ENCODE peak calls at places on chromosomes 5 and 9, in four cellular contexts. M, P, O and A are unnamed samples.

GRCh38 chr9:71042448-71042847 is 79.0 kb downstream of the TRPM3 start:
- DNase-seq in O (no peak), P (no peak), M (no peak), A (no peak)

GRCh38 chr5:73895471-73895870 is 269.5 kb downstream of the ARHGEF28 start:
- DNase-seq in M (no peak), P (no peak), O (peak; percentile 32), A (no peak)

GRCh38 chr9:126319651-126320050 is 7.0 kb upstream of the MVB12B start:
- DNase-seq in P (no peak), O (no peak), M (no peak), A (no peak)

GRCh38 chr5:39257554-39257953 is 38.2 kb upstream of the FYB1 start:
- DNase-seq in P (no peak), M (no peak), O (no peak), A (no peak)

GRCh38 chr9:84137968-84138367 is 157.4 kb downstream of the RMI1 start:
- DNase-seq in P (no peak), M (no peak), O (no peak), A (no peak)

GRCh38 chr9:76433406-76433805 is 25.6 kb upstream of the GCNT1 start:
- DNase-seq in O (no peak), P (no peak), M (no peak), A (no peak)

GRCh38 chr5:108141676-108142075 is 240.2 kb downstream of the FBXL17 start:
- DNase-seq in O (no peak), P (no peak), M (no peak), A (no peak)

GRCh38 chr9:126781717-126782388 is 23.0 kb upstream of the ZBTB43 start:
- DNase-seq in P (peak; percentile 70), M (peak; percentile 83), O (no peak), A (peak; percentile 65)

GRCh38 chr5:143469125-143469524 is 65.6 kb upstream of the NR3C1 start:
- DNase-seq in M (peak; percentile 14), O (no peak), P (no peak), A (no peak)

GRCh38 chr5:169101966-169102365 is 199.0 kb downstream of the SLIT3 start:
- DNase-seq in P (no peak), M (no peak), O (no peak), A (no peak)

GRCh38 chr9:20823051-20823450 is 139.0 kb downstream of the FOCAD start:
- DNase-seq in M (no peak), P (no peak), O (no peak), A (no peak)

GRCh38 chr9:127778280-127779135 is at the start of gene SH2D3C:
- DNase-seq in O (no peak), M (peak; percentile 37), P (no peak), A (no peak)

DNA sequence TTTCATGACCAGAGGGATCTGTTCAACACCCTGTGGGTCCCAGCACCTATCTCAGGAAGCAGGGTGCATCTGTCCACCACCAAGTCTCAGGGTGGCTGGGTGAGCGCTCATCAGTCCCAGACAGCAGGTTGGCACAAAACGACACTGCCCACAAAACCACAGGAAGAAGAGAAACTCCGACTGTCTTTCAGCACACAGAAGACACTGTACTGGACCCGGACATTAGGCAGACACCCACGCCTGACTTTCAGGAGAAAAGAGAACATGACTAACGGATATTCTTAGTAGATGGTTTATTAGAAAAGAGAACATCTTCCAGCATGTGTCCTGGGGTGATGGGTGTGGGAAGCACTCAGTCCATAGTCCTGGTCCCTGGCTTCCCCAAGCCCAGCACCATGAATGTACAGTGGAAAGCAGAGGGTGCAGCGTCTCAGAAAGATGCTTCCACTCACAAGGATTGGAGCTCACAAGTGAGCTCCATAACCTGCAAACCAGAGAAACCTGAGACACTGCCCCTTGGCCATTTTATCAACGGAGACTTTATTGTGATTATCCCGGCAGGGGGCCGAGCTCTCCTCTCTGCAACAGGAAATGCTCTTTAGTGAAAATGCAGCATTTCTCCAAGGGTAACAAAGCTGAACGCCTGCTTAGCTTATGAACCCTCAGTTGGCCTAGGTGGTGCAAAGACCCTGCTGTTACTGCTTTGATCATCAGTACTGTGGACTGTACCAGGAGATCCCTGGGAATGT is 35.8 kb upstream of the LCP2 start:
- DNase-seq in O (peak; percentile 79), P (no peak), M (peak; percentile 47), A (no peak)
- TF ChIP-seq POLR2AphosphoS5 in O (no peak), P (no peak), M (no peak), A (no peak)

DNA sequence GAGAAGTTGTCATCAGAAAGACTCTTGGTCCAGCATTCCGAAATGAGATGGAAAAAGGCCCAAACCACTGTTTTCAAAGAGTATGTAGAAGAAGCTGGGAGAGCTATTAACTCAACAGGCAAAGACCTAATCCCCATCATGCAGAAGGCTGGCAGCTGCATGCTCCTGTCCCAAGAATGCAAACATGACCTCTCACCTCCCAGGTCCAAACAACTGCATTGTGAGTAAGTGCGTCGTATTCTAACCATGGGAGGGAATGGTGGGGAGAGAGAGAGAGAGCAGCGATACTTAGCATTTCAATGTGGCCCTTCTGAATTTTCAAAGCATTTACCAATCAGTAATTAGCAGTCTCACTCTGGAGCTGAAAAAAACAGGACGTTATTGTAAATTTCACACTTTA is 27.6 kb downstream of the TRPC7 start:
- DNase-seq in P (no peak), O (no peak), M (no peak), A (no peak)
- TF ChIP-seq TAF1 in P (no peak), O (no peak), M (no peak), A (no peak)

GRCh38 chr9:134835987-134836386 is 44.6 kb upstream of the FCN2 start:
- DNase-seq in P (no peak), M (no peak), O (no peak), A (no peak)

GRCh38 chr9:134838651-134839431 is 41.8 kb upstream of the FCN2 start:
- DNase-seq in P (no peak), O (no peak), M (no peak), A (no peak)

GRCh38 chr9:134836406-134836970 is 44.1 kb upstream of the FCN2 start:
- DNase-seq in M (no peak), P (no peak), O (no peak), A (no peak)

GRCh38 chr9:134839441-134840125 is 41.0 kb upstream of the FCN2 start:
- DNase-seq in O (no peak), P (no peak), M (peak; percentile 18), A (no peak)

GRCh38 chr9:134837529-134837928 is 43.1 kb upstream of the FCN2 start:
- DNase-seq in M (no peak), O (no peak), P (no peak), A (no peak)
- TF ChIP-seq POLR2AphosphoS5 in M (no peak), O (no peak), P (no peak), A (no peak)

DNA sequence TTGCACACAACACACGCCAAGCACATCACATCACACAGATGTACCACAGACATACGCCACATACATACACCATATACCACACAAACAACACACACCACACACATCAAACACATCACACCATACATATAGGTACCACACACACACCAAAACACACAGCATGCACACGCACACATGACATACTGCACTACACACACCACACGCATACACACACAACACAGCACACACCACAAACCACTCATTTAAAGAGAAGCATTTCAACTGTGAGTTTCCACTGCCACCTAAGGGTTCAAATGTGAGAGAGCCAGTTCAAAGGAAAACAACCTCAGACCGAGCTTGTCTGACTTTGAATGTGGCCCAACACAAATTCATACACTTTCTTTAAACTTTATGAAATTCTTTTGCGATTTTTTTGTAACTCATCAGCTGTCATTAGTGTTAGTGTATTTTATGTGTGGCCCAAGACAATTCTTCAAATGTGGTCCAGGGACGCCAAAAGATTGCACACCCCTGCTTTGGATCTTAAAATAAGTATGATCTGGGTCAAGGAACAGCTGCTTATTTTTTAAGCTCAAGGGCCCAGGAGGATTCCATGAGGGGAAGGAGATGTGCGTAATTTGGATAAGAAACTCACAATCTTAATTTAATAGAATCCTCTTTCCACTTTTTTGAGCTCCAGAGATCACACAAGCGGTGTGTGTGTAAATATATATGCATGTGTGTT is 494.6 kb downstream of the GADD45G start:
- DNase-seq in O (no peak), P (no peak), M (no peak), A (no peak)
- TF ChIP-seq TAF1 in O (no peak), P (no peak), M (no peak), A (no peak)

GRCh38 chr9:1966725-1967366 is 48.3 kb upstream of the SMARCA2 start:
- DNase-seq in O (no peak), P (no peak), M (no peak), A (no peak)
- TF ChIP-seq POLR2AphosphoS5 in O (no peak), P (no peak), M (no peak), A (no peak)

DNA sequence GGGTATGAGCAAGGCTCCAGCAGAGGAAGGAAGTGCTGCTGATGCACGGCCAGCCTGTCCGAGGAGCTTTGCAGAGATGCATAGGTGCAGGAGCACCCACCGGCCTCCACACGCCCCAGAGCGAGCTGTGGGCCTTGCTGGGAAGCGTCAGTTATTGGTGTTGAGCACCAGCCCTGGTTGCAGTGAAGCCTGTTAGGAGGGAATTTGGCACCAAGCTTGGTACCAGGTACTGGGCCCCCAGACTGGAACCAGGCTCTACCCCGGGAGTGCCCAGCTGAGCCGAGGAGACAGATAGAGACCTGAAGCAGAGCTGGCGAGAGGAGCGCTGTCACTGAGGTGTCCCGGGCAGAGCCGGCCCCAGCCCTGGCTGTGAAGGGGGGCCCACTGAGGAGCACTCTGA is 5.2 kb downstream of the TCF7 start:
- DNase-seq in O (no peak), M (no peak), P (no peak), A (no peak)
- TF ChIP-seq TAF1 in O (no peak), M (no peak), P (no peak), A (no peak)

DNA sequence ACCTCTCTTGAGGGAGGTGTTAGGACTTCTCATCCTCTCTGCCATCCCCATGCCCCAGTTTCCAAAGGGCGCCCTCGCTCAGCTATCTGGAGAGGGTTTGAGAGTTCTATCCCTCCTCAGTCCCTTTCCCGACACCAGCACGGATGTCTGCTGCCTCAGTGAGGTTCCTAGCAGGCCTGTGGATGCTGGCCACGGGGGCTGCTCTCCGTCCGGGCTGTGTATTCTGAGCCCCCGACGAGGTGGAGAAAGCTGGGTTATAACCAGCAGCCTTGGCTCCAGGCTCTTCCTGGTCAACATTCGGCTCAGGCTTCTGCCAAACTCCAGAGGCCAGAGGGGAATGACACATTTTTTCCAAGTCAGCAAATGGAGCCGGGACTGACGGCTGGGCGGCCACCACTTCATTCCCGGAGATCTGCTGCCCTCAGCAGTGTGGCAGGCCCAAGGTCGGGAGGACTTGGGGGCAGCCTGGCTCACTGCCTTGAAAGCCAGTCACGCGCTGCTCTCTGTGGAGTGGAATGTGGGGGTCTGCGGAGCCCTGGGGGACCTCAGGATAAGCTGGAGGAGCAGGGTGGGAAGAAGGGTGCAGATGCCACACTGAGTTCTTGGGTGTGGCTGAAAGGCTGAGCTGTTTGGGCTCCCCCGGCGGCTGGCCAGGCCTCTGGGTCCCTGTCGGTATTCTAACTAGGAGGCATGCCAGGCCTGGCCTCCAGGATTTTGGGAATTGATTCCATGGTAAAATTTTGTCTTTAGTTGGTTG is 27.4 kb downstream of the PTPA start:
- DNase-seq in P (no peak), O (no peak), M (no peak), A (no peak)
- TF ChIP-seq POLR2AphosphoS5 in P (no peak), O (no peak), M (no peak), A (no peak)

GRCh38 chr5:56175465-56175864 is 57.7 kb downstream of the ANKRD55 start:
- DNase-seq in O (no peak), M (peak; percentile 50), P (no peak), A (no peak)
- TF ChIP-seq TAF1 in O (no peak), M (no peak), P (no peak), A (no peak)